ENCODE peak calls at places on chromosomes 2 and 18, in seven cellular contexts. L is dorsolateral prefrontal cortex, J is HEK293T, D is cerebellar cortex, A is A549, G is NCI-H446 treated with DMSO at 0.1 percent for 48 hours, F is upper lobe of right lung. N is an unnamed sample.

GRCh38 chr2:172172513-172173217 is 70.0 kb upstream of the DLX2 start:
- DNase-seq in D (peak), L (peak), A (peak), G (no peak), J (peak), F (peak), N (peak)

GRCh38 chr2:181138816-181139215 is 158.4 kb downstream of the UBE2E3 start:
- DNase-seq in L (no peak), A (peak), J (no peak), G (peak), F (no peak), D (no peak), N (peak)

GRCh38 chr2:225691711-225692110 is 292.2 kb downstream of the NYAP2 start:
- DNase-seq in D (no peak), A (no peak), L (no peak), G (no peak), F (no peak), J (no peak), N (no peak)

GRCh38 chr2:227861011-227861410 is 10.4 kb upstream of the DAW1 start:
- DNase-seq in G (no peak), A (no peak), J (no peak), D (peak), L (no peak), F (no peak), N (no peak)

GRCh38 chr2:238786379-238786778 is 61.5 kb upstream of the TWIST2 start:
- DNase-seq in J (no peak), F (no peak), G (no peak), L (no peak), A (no peak), D (no peak), N (no peak)

GRCh38 chr2:172623249-172623965 is 67.5 kb downstream of the PDK1 start:
- DNase-seq in F (no peak), A (no peak), D (no peak), G (no peak), J (no peak), L (no peak), N (peak)

GRCh38 chr18:74230922-74231714 is 60.6 kb downstream of the CYB5A start:
- DNase-seq in G (no peak), L (no peak), F (no peak), J (no peak), D (no peak), A (no peak), N (no peak)

GRCh38 chr2:150526827-150527226 is 39.4 kb upstream of the RND3 start:
- DNase-seq in L (no peak), A (peak), D (no peak), F (no peak), J (no peak), G (no peak), N (peak)

GRCh38 chr2:159998236-159998635 is 64.2 kb downstream of the PLA2R1 start:
- DNase-seq in J (no peak), G (no peak), A (no peak), D (no peak), L (no peak), F (no peak), N (peak)

GRCh38 chr2:68060652-68061051 is 2.2 kb downstream of the C1D start:
- DNase-seq in D (no peak), L (no peak), J (no peak), G (no peak), F (no peak), A (no peak), N (no peak)

GRCh38 chr18:48337053-48337452 is 72.1 kb downstream of the ZBTB7C start:
- DNase-seq in L (no peak), G (no peak), F (no peak), A (no peak), D (no peak), J (no peak), N (no peak)

GRCh38 chr2:222360997-222361396 is 62.2 kb upstream of the PAX3 start:
- DNase-seq in F (no peak), J (no peak), L (no peak), D (no peak), A (no peak), G (no peak), N (no peak)

GRCh38 chr2:65922794-65923193 is 490.4 kb upstream of the SPRED2 start:
- DNase-seq in D (no peak), J (no peak), L (no peak), A (no peak), G (no peak), F (peak), N (no peak)

GRCh38 chr2:148989882-148990493 is 48.5 kb upstream of the LYPD6B start:
- DNase-seq in F (no peak), A (peak), J (peak), D (peak), G (peak), L (no peak), N (peak)

GRCh38 chr2:171630812-171631626 is 56.2 kb upstream of the DYNC1I2 start:
- DNase-seq in G (no peak), A (peak), J (no peak), D (no peak), F (no peak), L (no peak), N (peak)

GRCh38 chr2:37630298-37630697 is 41.1 kb downstream of the CDC42EP3 start:
- DNase-seq in G (no peak), J (no peak), D (no peak), L (no peak), A (no peak), F (no peak), N (peak)

GRCh38 chr2:68295523-68295922 is 24.2 kb downstream of the CNRIP1 start:
- DNase-seq in A (no peak), G (no peak), F (no peak), L (no peak), D (no peak), J (no peak), N (no peak)

GRCh38 chr2:180625006-180625844 is 355.2 kb upstream of the UBE2E3 start:
- DNase-seq in F (no peak), A (no peak), G (no peak), J (no peak), D (no peak), L (no peak), N (peak)

GRCh38 chr2:120305296-120305695 is 40.6 kb upstream of the INHBB start:
- DNase-seq in L (no peak), D (no peak), J (peak), G (no peak), A (peak), F (no peak), N (no peak)

GRCh38 chr18:64365106-64365505 is 216.2 kb upstream of the LINC00305 start:
- DNase-seq in D (no peak), G (no peak), F (no peak), L (no peak), A (no peak), J (no peak), N (no peak)

GRCh38 chr2:128638741-128639477 is 320.2 kb upstream of the HS6ST1 start:
- DNase-seq in D (peak), G (peak), F (no peak), J (peak), L (peak), A (no peak), N (no peak)

GRCh38 chr2:85854897-85855296 is 33.9 kb downstream of the ST3GAL5 start:
- DNase-seq in D (no peak), G (no peak), J (no peak), A (no peak), L (no peak), F (no peak), N (no peak)

GRCh38 chr2:200405599-200406298 is 99.3 kb downstream of the SPATS2L start:
- DNase-seq in F (no peak), L (no peak), G (no peak), J (no peak), A (peak), D (no peak), N (peak)

GRCh38 chr2:214809751-214810564 is 475 bp upstream of the BARD1 start:
- DNase-seq in F (peak), G (peak), D (peak), L (peak), A (peak), J (peak), N (peak)

GRCh38 chr18:25350561-25351201 is 1.3 kb downstream of the ZNF521 start:
- DNase-seq in A (no peak), G (no peak), J (peak), D (peak), F (no peak), L (peak), N (peak)

GRCh38 chr2:8575810-8576423 is 105.9 kb upstream of the ID2 start:
- DNase-seq in F (no peak), D (peak), G (no peak), L (no peak), J (no peak), A (no peak), N (no peak)

GRCh38 chr2:3669656-3670055 is 11.7 kb downstream of the ALLC start:
- DNase-seq in F (peak), G (no peak), J (no peak), A (no peak), L (no peak), D (no peak), N (no peak)